ENCODE peak calls at places on chromosome 6, in ten cellular contexts. W is neuronal stem cell; G is effector memory CD4-positive, alpha-beta T cell; T is ovary; C is PC-3; P is aorta; O is IMR-90; F is esophagus squamous epithelium; H is tibial artery; U is heart right ventricle. A is an unnamed sample.

GRCh38 chr6:30722280-30723112 is 2.3 kb downstream of the TUBB start:
- DNase-seq in W (peak; percentile 81), G (peak; percentile 80), T (peak; percentile 90), C (peak; percentile 90), P (peak; percentile 95), O (peak; percentile 69), F (no peak), H (peak; percentile 89), U (peak; percentile 80), A (peak; percentile 80)

GRCh38 chr6:90835584-90836212 is 248.8 kb upstream of the MAP3K7 start:
- DNase-seq in W (no peak), G (no peak), T (no peak), C (no peak), P (no peak), O (no peak), F (no peak), H (no peak), U (no peak), A (no peak)

GRCh38 chr6:43668151-43669028 is 19.2 kb downstream of the MRPS18A start:
- DNase-seq in W (peak; percentile 29), G (no peak), T (peak; percentile 66), C (peak; percentile 92), P (peak; percentile 80), O (peak; percentile 36), F (no peak), H (peak; percentile 78), U (peak; percentile 57), A (peak; percentile 22)

GRCh38 chr6:75230484-75231325 is 12.9 kb downstream of the COX7A2 start:
- DNase-seq in W (peak; percentile 33), G (no peak), T (no peak), C (peak; percentile 51), P (no peak), O (peak; percentile 67), F (no peak), H (no peak), U (peak; percentile 39), A (no peak)

GRCh38 chr6:146265051-146265450 is 236.2 kb downstream of the GRM1 start:
- DNase-seq in W (no peak), G (no peak), T (no peak), C (no peak), P (no peak), O (no peak), F (no peak), H (no peak), U (no peak), A (no peak)

GRCh38 chr6:58198301-58198700 is 880.9 kb downstream of the PRIM2 start:
- DNase-seq in W (no peak), G (no peak), T (no peak), C (peak; percentile 86), P (no peak), O (no peak), F (no peak), H (no peak), U (no peak), A (no peak)

GRCh38 chr6:161076211-161076677 is 84.7 kb downstream of the MAP3K4 start:
- DNase-seq in W (no peak), G (peak; percentile 57), T (no peak), C (no peak), P (no peak), O (no peak), F (no peak), H (no peak), U (no peak), A (peak; percentile 79)

GRCh38 chr6:54288476-54288875 is 19.8 kb upstream of the TINAG start:
- DNase-seq in W (no peak), G (no peak), T (no peak), C (no peak), P (no peak), O (no peak), F (no peak), H (no peak), U (no peak), A (no peak)

DNA sequence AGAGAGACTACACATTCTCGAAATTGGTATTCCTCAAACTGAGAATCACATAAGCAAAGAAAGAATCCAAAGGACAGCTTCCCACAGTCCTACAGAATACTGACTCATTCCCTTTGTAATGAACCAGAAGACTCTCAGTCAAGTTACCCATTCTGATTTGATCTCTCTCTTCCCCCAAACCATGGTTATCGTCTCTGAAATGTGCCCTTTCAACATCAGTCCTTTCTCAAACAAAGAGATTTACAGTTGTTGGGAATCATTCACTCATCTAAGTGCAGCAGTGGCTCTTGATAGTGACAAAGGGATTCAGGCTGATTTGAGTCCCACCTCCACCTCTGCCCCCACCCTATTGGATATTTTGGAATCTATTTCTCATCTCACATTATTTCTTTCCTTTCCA is 15.0 kb upstream of the RSPO3 start:
- DNase-seq in W (no peak), G (no peak), T (no peak), C (no peak), P (no peak), O (peak; percentile 45), F (no peak), H (no peak), U (no peak), A (no peak)
- H3K27me3 ChIP-seq in W (no peaks in the 10 kb centered on the region), G (no peaks in the 10 kb centered on the region), T (no peaks in the 10 kb centered on the region), C (peaks cover 23% of the 10 kb centered on the region), P (peaks cover 1% of the 10 kb centered on the region), O (peaks cover 19% of the 10 kb centered on the region), F (no peaks in the 10 kb centered on the region), H (no peaks in the 10 kb centered on the region), U (no peaks in the 10 kb centered on the region), A (no peaks in the 10 kb centered on the region)

GRCh38 chr6:15292721-15293302 is 46.9 kb downstream of the JARID2 start:
- DNase-seq in W (no peak), G (no peak), T (no peak), C (no peak), P (no peak), O (no peak), F (no peak), H (no peak), U (no peak), A (no peak)

GRCh38 chr6:15287670-15288069 is 41.8 kb downstream of the JARID2 start:
- DNase-seq in W (no peak), G (no peak), T (no peak), C (no peak), P (no peak), O (no peak), F (no peak), H (no peak), U (no peak), A (no peak)

GRCh38 chr6:15288856-15289255 is 43.0 kb downstream of the JARID2 start:
- DNase-seq in W (no peak), G (no peak), T (no peak), C (no peak), P (no peak), O (no peak), F (no peak), H (no peak), U (no peak), A (no peak)

GRCh38 chr6:15290962-15291704 is 45.3 kb downstream of the JARID2 start:
- DNase-seq in W (no peak), G (no peak), T (no peak), C (no peak), P (no peak), O (no peak), F (no peak), H (no peak), U (no peak), A (no peak)

GRCh38 chr6:15290067-15290641 is 44.3 kb downstream of the JARID2 start:
- DNase-seq in W (no peak), G (no peak), T (no peak), C (no peak), P (no peak), O (no peak), F (no peak), H (no peak), U (no peak), A (no peak)
- H3K36me3 ChIP-seq in W (no peaks in the 10 kb centered on the region), G (no peaks in the 10 kb centered on the region), T (no peaks in the 10 kb centered on the region), C (peaks cover 3% of the 10 kb centered on the region), P (no peaks in the 10 kb centered on the region), O (no peaks in the 10 kb centered on the region), F (no peaks in the 10 kb centered on the region), H (no peaks in the 10 kb centered on the region), U (no peaks in the 10 kb centered on the region), A (no peaks in the 10 kb centered on the region)

GRCh38 chr6:108707328-108707976 is 140.8 kb upstream of the ARMC2 start:
- DNase-seq in W (no peak), G (no peak), T (no peak), C (no peak), P (no peak), O (peak; percentile 68), F (no peak), H (no peak), U (no peak), A (no peak)

GRCh38 chr6:108711831-108712230 is 136.4 kb upstream of the ARMC2 start:
- DNase-seq in W (no peak), G (no peak), T (no peak), C (no peak), P (no peak), O (no peak), F (no peak), H (no peak), U (no peak), A (no peak)

GRCh38 chr6:108711094-108711493 is 137.1 kb upstream of the ARMC2 start:
- DNase-seq in W (no peak), G (no peak), T (no peak), C (no peak), P (no peak), O (no peak), F (no peak), H (no peak), U (no peak), A (no peak)

GRCh38 chr6:108710560-108710959 is 137.7 kb upstream of the ARMC2 start:
- DNase-seq in W (no peak), G (no peak), T (no peak), C (no peak), P (peak; percentile 20), O (no peak), F (no peak), H (no peak), U (no peak), A (no peak)

DNA sequence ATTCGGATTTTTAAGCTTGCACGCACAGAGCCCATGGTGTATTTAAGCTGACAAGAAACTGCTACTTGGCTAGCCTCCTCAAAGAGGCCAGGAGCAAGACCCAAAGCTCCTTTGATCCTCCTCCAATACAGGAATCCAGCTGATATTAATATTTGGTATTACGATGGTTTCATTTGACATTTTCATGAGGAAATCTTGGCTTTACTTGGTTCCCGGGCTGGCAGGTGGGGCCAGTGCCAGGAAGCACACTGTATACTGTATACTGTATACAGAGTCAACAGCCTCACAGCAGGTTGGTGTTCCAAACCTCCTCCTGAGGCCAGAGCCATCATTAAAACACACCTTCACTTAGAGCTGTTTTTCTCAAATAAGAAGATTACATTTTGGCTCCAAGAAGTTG is 138.2 kb upstream of the ARMC2 start:
- DNase-seq in W (no peak), G (no peak), T (no peak), C (no peak), P (no peak), O (no peak), F (no peak), H (no peak), U (no peak), A (no peak)
- H3K4me1 ChIP-seq in W (peaks cover 3% of the 10 kb centered on the region), G (peaks cover 3% of the 10 kb centered on the region), T (peaks cover 20% of the 10 kb centered on the region), C (peaks cover 7% of the 10 kb centered on the region), P (no peaks in the 10 kb centered on the region), O (peaks cover 8% of the 10 kb centered on the region), F (peaks cover 19% of the 10 kb centered on the region), H (peaks cover 59% of the 10 kb centered on the region), U (peaks cover 6% of the 10 kb centered on the region), A (peaks cover 15% of the 10 kb centered on the region)

DNA sequence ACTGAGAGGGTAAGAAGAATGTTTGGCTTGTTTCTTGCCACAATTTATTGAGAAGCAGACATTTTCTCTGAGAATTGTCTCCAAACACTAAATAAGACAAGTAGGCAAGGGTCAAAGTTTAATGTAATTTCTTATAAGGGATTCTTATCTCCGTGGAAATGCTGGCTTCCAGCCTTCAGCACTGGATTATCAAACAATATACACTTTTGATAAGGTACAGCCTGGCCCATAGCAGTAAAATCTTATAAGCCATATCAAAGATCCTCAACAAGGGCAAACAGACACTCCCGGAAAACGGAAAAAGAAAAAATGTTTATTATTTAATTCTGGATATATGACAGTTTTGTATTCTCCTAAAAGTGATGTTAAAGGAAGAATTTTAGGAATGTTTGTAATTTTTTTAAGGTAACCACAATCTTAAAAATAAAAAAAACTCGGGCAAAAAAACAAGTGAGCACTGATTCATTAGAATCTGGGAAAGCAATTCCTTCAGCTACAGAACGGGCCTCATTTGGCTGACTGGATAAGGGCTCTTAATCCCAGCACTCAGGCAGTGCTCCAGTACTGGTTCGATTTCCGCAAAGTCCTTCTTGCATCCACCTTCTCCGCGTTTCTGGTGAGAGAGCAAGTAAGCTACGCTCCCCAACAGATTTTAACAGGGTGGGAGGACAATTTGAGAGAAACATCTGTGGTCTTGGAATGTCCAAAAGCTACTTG is 18.4 kb upstream of the ZSCAN9 start:
- DNase-seq in W (peak; percentile 15), G (no peak), T (no peak), C (no peak), P (no peak), O (peak; percentile 5), F (no peak), H (no peak), U (no peak), A (no peak)
- H3K27me3 ChIP-seq in W (peaks cover 74% of the 10 kb centered on the region), G (peaks cover 53% of the 10 kb centered on the region), T (peaks cover 5% of the 10 kb centered on the region), C (no peaks in the 10 kb centered on the region), P (no peaks in the 10 kb centered on the region), O (peaks cover 34% of the 10 kb centered on the region), F (peaks cover 7% of the 10 kb centered on the region), H (no peaks in the 10 kb centered on the region), U (peaks cover 72% of the 10 kb centered on the region), A (peaks cover 48% of the 10 kb centered on the region)